ENCODE peak calls at places on chromosomes 13 and 19, in nine cellular contexts. M is astrocyte of the cerebellum, C is bronchial epithelial cell, V is AG04449, I is nephron progenitor cell, A is HFFc6, K is PC-9, D is astrocyte of the spinal cord, F is MCF 10A. P is an unnamed sample.
A peak's percentile ranks its signal among the peaks of the same experiment; 100 is the strongest.

GRCh38 chr19:16066611-16067104 is 9.6 kb upstream of the TPM4 start:
- DNase-seq in M (no peak), C (peak; percentile 46), V (no peak), I (no peak), A (peak; percentile 25), K (no peak), D (no peak), F (peak; percentile 88), P (no peak)

GRCh38 chr19:8065489-8066261 is 13.1 kb downstream of the CCL25 start:
- DNase-seq in M (no peak), C (no peak), V (no peak), I (no peak), A (no peak), K (no peak), D (no peak), F (no peak), P (no peak)

GRCh38 chr19:3479819-3480215 is 508 bp downstream of the SMIM24 start:
- DNase-seq in M (no peak), C (no peak), V (no peak), I (peak; percentile 39), A (no peak), K (no peak), D (no peak), F (no peak), P (no peak)

GRCh38 chr19:42191855-42192254 is 25.6 kb downstream of the DEDD2 start:
- DNase-seq in M (no peak), C (peak; percentile 98), V (no peak), I (no peak), A (peak; percentile 81), K (peak; percentile 67), D (peak; percentile 17), F (peak; percentile 94), P (no peak)

GRCh38 chr13:89695343-89696257 is 1651.9 kb upstream of the MIR17HG start:
- DNase-seq in M (peak; percentile 34), C (peak; percentile 52), V (no peak), I (peak; percentile 68), A (no peak), K (peak; percentile 9), D (peak; percentile 61), F (peak; percentile 66), P (peak; percentile 0)

GRCh38 chr19:6718741-6719539 is 1.5 kb downstream of the C3 start:
- DNase-seq in M (no peak), C (no peak), V (no peak), I (peak; percentile 40), A (no peak), K (no peak), D (no peak), F (peak; percentile 92), P (no peak)

GRCh38 chr13:48586591-48587103 is 53.8 kb upstream of the RCBTB2 start:
- DNase-seq in M (no peak), C (no peak), V (no peak), I (no peak), A (no peak), K (no peak), D (peak; percentile 33), F (no peak), P (no peak)

GRCh38 chr19:44752816-44753618 is 4.5 kb downstream of the BCL3 start:
- DNase-seq in M (peak; percentile 92), C (peak; percentile 90), V (peak; percentile 89), I (peak; percentile 70), A (peak; percentile 86), K (peak; percentile 91), D (peak; percentile 98), F (peak; percentile 98), P (peak; percentile 92)

GRCh38 chr13:44404261-44405139 is 30.9 kb downstream of the SERP2 start:
- DNase-seq in M (no peak), C (no peak), V (no peak), I (peak; percentile 38), A (no peak), K (no peak), D (no peak), F (no peak), P (no peak)

GRCh38 chr19:1449467-1450442 is at the start of gene APC2:
- DNase-seq in M (no peak), C (no peak), V (no peak), I (peak; percentile 77), A (no peak), K (no peak), D (peak; percentile 22), F (no peak), P (no peak)

GRCh38 chr13:93729383-93729782 is 502.8 kb downstream of the GPC6 start:
- DNase-seq in M (no peak), C (no peak), V (no peak), I (no peak), A (no peak), K (no peak), D (no peak), F (no peak), P (no peak)

GRCh38 chr13:60397693-60398437 is 845 bp downstream of the TDRD3 start:
- DNase-seq in M (no peak), C (peak; percentile 33), V (no peak), I (peak; percentile 74), A (peak; percentile 52), K (peak; percentile 55), D (peak; percentile 80), F (peak; percentile 49), P (no peak)

GRCh38 chr13:44340508-44340907 is 33.1 kb upstream of the SERP2 start:
- DNase-seq in M (no peak), C (no peak), V (no peak), I (no peak), A (no peak), K (no peak), D (no peak), F (no peak), P (no peak)

GRCh38 chr13:44301639-44302015 is 72.0 kb upstream of the SERP2 start:
- DNase-seq in M (no peak), C (no peak), V (no peak), I (no peak), A (no peak), K (no peak), D (no peak), F (no peak), P (no peak)

DNA sequence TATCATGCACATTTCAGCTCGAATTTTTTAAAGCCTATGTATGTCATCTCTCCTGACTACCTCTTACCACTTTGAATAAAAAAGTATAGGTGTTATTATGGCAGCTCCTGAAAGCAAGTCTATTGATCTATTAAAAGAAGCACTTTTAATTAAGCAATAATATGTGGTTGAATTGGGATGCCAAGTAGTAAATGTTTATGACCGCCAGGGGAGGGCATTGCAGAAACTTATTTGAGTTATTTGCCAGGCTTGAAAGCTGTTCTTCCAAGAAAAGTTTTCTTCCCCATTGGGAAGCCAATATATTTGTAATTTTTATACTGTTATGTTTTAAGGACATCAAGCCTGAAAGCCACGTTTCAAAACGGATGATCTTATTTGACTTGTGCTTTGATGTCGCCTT is 88.1 kb upstream of the SOX21 start:
- DNase-seq in M (no peak), C (peak; percentile 54), V (no peak), I (no peak), A (no peak), K (no peak), D (no peak), F (no peak), P (no peak)
- TF ChIP-seq CTCF in M (no peak), C (peak; percentile 37), V (no peak), I (no peak), A (peak; percentile 57), K (peak; percentile 38), D (no peak), F (no peak), P (no peak)

DNA sequence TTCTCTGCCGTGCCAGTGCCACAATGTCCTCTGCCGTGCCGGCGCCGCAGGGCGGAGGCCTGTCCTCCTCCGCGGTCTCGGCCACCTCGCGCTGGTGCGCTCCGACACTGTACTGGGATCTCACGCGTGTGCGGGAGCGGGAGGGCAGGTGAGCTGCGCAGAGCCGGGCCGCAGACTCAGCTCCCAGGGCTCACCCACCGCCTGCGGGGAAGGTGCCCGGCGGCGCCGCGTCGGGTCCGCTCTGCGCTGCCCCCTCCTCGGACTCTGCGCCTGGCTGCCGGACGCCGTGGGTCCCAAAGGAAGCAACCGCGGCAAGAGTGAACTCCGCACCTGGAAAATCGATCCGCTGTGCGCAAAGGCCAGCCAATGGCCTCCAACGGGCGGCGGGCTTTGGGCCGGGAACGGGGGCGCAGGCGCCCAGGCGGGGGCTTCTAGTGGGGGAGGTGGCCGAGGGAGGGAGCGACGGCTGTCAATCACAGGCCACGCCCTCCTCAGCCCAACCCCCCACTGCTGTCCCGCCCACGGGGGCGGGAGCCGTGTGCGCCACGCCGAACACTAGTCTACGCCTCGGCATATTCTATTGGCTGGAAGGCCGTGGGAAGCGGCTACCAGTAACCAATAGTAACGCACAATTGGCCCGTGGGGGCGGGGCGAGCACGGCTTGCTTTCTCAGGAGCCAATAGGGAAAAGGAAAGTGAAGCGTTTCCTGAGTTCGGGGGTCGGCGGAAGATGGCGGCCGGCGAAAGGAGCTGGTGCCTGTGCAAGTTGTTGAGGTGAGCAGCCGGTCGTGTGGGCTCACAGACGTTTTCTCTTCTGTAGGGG is at the start of gene ALG11:
- DNase-seq in M (peak; percentile 97), C (peak; percentile 94), V (peak; percentile 79), I (peak; percentile 100), A (peak; percentile 99), K (peak; percentile 99), D (peak; percentile 99), F (peak; percentile 99), P (peak; percentile 93)
- TF ChIP-seq CTCF in M (no peak), C (no peak), V (no peak), I (no peak), A (no peak), K (no peak), D (no peak), F (no peak), P (no peak)

GRCh38 chr13:105202384-105202783 is 1333.1 kb downstream of the EFNB2 start:
- DNase-seq in M (peak; percentile 41), C (peak; percentile 40), V (no peak), I (peak; percentile 4), A (no peak), K (no peak), D (peak; percentile 61), F (peak; percentile 34), P (no peak)

GRCh38 chr13:105213512-105213911 is 1322.0 kb downstream of the EFNB2 start:
- DNase-seq in M (no peak), C (peak; percentile 69), V (no peak), I (no peak), A (no peak), K (no peak), D (no peak), F (no peak), P (no peak)

DNA sequence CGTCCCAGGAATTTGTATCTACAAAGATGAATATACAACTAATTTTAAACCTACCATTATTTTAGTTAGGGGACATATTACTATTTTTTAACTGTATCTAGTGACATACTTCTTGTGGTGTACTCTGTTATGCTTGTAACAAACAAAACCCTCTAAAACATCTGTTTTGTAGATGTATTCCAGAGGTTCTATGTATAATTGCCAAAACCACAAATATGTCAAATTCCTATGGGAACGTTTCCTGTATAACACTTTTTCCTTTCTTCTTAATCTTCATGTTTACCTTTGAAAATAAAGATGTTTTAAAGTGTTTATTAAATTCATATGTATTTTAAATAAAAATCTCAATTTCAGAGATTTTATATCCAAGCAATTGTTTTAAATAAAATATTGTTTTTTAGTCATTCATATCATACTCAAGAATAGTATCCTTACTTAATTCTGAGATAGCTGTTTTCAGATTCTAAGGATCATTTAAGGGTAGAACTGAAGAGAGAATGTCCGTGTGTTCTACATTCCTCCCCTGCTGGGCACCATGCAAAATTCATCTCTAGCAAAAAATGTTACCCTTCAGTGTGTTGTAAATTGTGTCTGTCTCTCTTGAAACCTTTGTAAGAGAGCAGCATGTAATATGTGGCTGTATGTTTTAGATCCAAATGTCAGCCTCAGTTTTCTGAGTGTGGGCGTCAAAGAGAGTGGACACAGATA is 1327.7 kb downstream of the EFNB2 start:
- DNase-seq in M (no peak), C (no peak), V (no peak), I (no peak), A (no peak), K (no peak), D (no peak), F (no peak), P (no peak)
- TF ChIP-seq CTCF in M (peak; percentile 26), C (no peak), V (no peak), I (no peak), A (peak; percentile 49), K (no peak), D (peak; percentile 11), F (no peak), P (no peak)

GRCh38 chr19:43316591-43317319 is 36.7 kb upstream of the CD177 start:
- DNase-seq in M (no peak), C (peak; percentile 28), V (no peak), I (peak; percentile 40), A (no peak), K (no peak), D (no peak), F (peak; percentile 75), P (no peak)
- TF ChIP-seq CTCF in M (peak; percentile 19), C (peak; percentile 50), V (peak; percentile 44), I (peak; percentile 23), A (peak; percentile 58), K (no peak), D (peak; percentile 21), F (peak; percentile 44), P (peak; percentile 33)

P was measured in AG09319.